ENCODE peak calls at places on chromosomes 11 and 22, in six cellular contexts. C is GM23248, D is T-helper 1 cell, X is AG20443, M is GDM1, E is H4. B is an unnamed sample.
A peak's percentile ranks its signal among the peaks of the same experiment; 100 is the strongest.

GRCh38 chr11:130127509-130127908 is 32.1 kb upstream of the ST14 start:
- DNase-seq in X (no peak), M (no peak), D (no peak), E (no peak), C (no peak), B (no peak)

GRCh38 chr11:20399498-20399897 is 12.0 kb downstream of the PRMT3 start:
- DNase-seq in M (no peak), C (no peak), E (no peak), D (no peak), X (no peak), B (no peak)

GRCh38 chr11:82792822-82793569 is 59.3 kb upstream of the FAM181B start:
- DNase-seq in E (no peak), X (no peak), D (no peak), M (no peak), C (no peak), B (no peak)

GRCh38 chr11:96055706-96056387 is 131.9 kb upstream of the MTMR2 start:
- DNase-seq in C (peak; percentile 71), X (peak; percentile 57), E (peak; percentile 18), D (no peak), M (no peak), B (no peak)

GRCh38 chr11:30852645-30853044 is 266.5 kb upstream of the MPPED2 start:
- DNase-seq in M (no peak), D (no peak), X (no peak), E (no peak), C (no peak), B (no peak)

GRCh38 chr22:26374645-26375044 is 54.4 kb upstream of the ASPHD2 start:
- DNase-seq in X (no peak), D (no peak), M (no peak), E (no peak), C (no peak), B (no peak)

GRCh38 chr22:39309881-39310714 is 9.3 kb downstream of the RPL3 start:
- DNase-seq in X (no peak), C (peak; percentile 80), D (no peak), M (no peak), E (no peak), B (no peak)

GRCh38 chr11:60377737-60378136 is 595 bp upstream of the MS4A7 start:
- DNase-seq in M (peak; percentile 29), E (no peak), C (no peak), X (no peak), D (no peak), B (no peak)

GRCh38 chr11:94876645-94877445 is 96.5 kb downstream of the CWC15 start:
- DNase-seq in X (peak; percentile 96), E (peak; percentile 96), C (peak; percentile 98), D (no peak), M (peak; percentile 80), B (no peak)

GRCh38 chr22:20249797-20250354 is 18.2 kb downstream of the RTN4R start:
- DNase-seq in X (no peak), C (peak; percentile 67), D (no peak), E (no peak), M (no peak), B (no peak)

GRCh38 chr11:75276696-75277095 is 36.1 kb downstream of the TPBGL start:
- DNase-seq in C (no peak), D (no peak), M (no peak), X (no peak), E (no peak), B (no peak)

GRCh38 chr11:117910941-117911630 is 18.1 kb downstream of the TMPRSS13 start:
- DNase-seq in X (no peak), C (no peak), E (no peak), M (no peak), D (no peak), B (no peak)

GRCh38 chr11:2590131-2590950 is 109.5 kb downstream of the KCNQ1OT1 start:
- DNase-seq in C (no peak), X (peak; percentile 8), M (no peak), E (no peak), D (no peak), B (no peak)

GRCh38 chr11:61503135-61503770 is 5.3 kb upstream of the LRRC10B start:
- DNase-seq in C (no peak), D (no peak), E (no peak), M (no peak), X (no peak), B (no peak)

GRCh38 chr11:117861151-117862018 is 15.1 kb downstream of the FXYD6 start:
- DNase-seq in E (peak; percentile 58), C (no peak), X (no peak), M (no peak), D (no peak), B (no peak)

GRCh38 chr11:118820412-118821357 is 29.7 kb upstream of the DDX6 start:
- DNase-seq in E (peak; percentile 83), X (peak; percentile 29), C (peak; percentile 73), M (no peak), D (no peak), B (no peak)

GRCh38 chr11:95542868-95543551 is 246.6 kb downstream of the FAM76B start:
- DNase-seq in M (no peak), C (no peak), E (no peak), D (no peak), X (no peak), B (no peak)

GRCh38 chr11:122656631-122657101 is 1.1 kb downstream of the UBASH3B start:
- DNase-seq in X (peak; percentile 40), M (no peak), E (no peak), C (peak; percentile 49), D (peak; percentile 32), B (peak; percentile 50)

GRCh38 chr11:121535122-121535796 is 82.5 kb upstream of the SORL1-AS1 start:
- DNase-seq in M (no peak), D (no peak), C (peak; percentile 72), X (peak; percentile 20), E (no peak), B (no peak)

GRCh38 chr11:104700609-104701008 is 197.7 kb downstream of the CASP12 start:
- DNase-seq in X (peak; percentile 32), C (peak; percentile 56), D (no peak), M (no peak), E (no peak), B (peak; percentile 9)

GRCh38 chr11:76694664-76695063 is 24.1 kb upstream of the LRRC32 start:
- DNase-seq in C (peak; percentile 92), M (no peak), D (no peak), X (peak; percentile 76), E (peak; percentile 24), B (no peak)

GRCh38 chr22:20233351-20234313 is 34.5 kb downstream of the RTN4R start:
- DNase-seq in X (no peak), E (no peak), D (no peak), C (no peak), M (no peak), B (no peak)

GRCh38 chr11:12893787-12894672 is 115.1 kb upstream of the RASSF10 start:
- DNase-seq in D (peak; percentile 38), E (peak; percentile 43), C (peak; percentile 67), X (peak; percentile 71), M (no peak), B (peak; percentile 52)

GRCh38 chr11:91859666-91860065 is 365.0 kb upstream of the FAT3 start:
- DNase-seq in D (no peak), E (no peak), C (no peak), M (no peak), X (no peak), B (no peak)

GRCh38 chr11:11600288-11600687 is 21.5 kb downstream of the GALNT18 start:
- DNase-seq in X (no peak), M (no peak), C (no peak), D (no peak), E (no peak), B (no peak)

GRCh38 chr11:44627911-44628729 is 62.7 kb downstream of the CD82 start:
- DNase-seq in C (peak; percentile 50), E (peak; percentile 88), D (no peak), M (no peak), X (peak; percentile 74), B (no peak)

GRCh38 chr11:17978553-17979287 is 34.1 kb downstream of the SERGEF start:
- DNase-seq in X (peak; percentile 85), D (no peak), C (peak; percentile 73), E (peak; percentile 51), M (no peak), B (no peak)

GRCh38 chr11:70505761-70506657 is 107.7 kb downstream of the CTTN start:
- DNase-seq in X (no peak), C (peak; percentile 43), D (no peak), E (no peak), M (no peak), B (no peak)

GRCh38 chr22:28769394-28770085 is 3.0 kb upstream of the CCDC117 start:
- DNase-seq in C (no peak), D (no peak), X (no peak), M (no peak), E (no peak), B (no peak)

GRCh38 chr11:58963551-58964075 is 24.3 kb downstream of the GLYATL1 start:
- DNase-seq in D (no peak), C (peak; percentile 40), M (no peak), E (no peak), X (peak; percentile 50), B (no peak)

GRCh38 chr11:91871791-91872190 is 352.8 kb upstream of the FAT3 start:
- DNase-seq in C (no peak), X (no peak), D (no peak), M (no peak), E (peak; percentile 13), B (no peak)

GRCh38 chr11:17786824-17787525 is 52.4 kb downstream of the KCNC1 start:
- DNase-seq in X (peak; percentile 91), D (no peak), E (peak; percentile 46), C (peak; percentile 94), M (no peak), B (no peak)

GRCh38 chr22:43917523-43917922 is 6.1 kb upstream of the PNPLA3 start:
- DNase-seq in E (no peak), M (no peak), D (no peak), X (no peak), C (no peak), B (no peak)

B was measured in naive thymus-derived CD4-positive, alpha-beta T cell.